ENCODE peak calls at places on chromosomes 1 and 21, in nine cellular contexts. L is cardiac muscle cell; D is activated T-helper 2 cell treated with anti-CD3 and anti-CD28 coated beads, Interferon-gamma antibody, Interleukin-2, Interleukin-4, amounts not matched to agents 10 μg/mL and 5 μg/mL and 100 μg/mL, durations not matched to agents 14 hours and 24 hours and 36 hours; S is A673; F is natural killer cell; P is activated CD4-positive, alpha-beta T cell treated with anti-CD3 and anti-CD28 coated beads, Interleukin-2, amount 50 U/mL, for 48 hours; I is hippocampal formation; U is endodermal cell; X is NCI-H2081. C is an unnamed sample.

GRCh38 chr1:94832446-94832845 is 12.3 kb downstream of the SLC44A3 start:
- DNase-seq in L (peak), I (no peak), P (no peak), X (no peak), U (no peak), S (no peak), D (no peak), F (no peak), C (no peak)

GRCh38 chr1:183033205-183033604 is 10.0 kb downstream of the LAMC1 start:
- DNase-seq in F (no peak), X (no peak), P (peak), U (no peak), L (no peak), I (no peak), D (peak), S (no peak), C (no peak)

GRCh38 chr1:40162791-40163441 is 1.7 kb downstream of the RLF start:
- DNase-seq in X (no peak), L (peak), U (no peak), F (no peak), P (no peak), D (no peak), S (no peak), I (no peak), C (peak)

GRCh38 chr21:26106562-26106961 is 64.0 kb downstream of the APP start:
- DNase-seq in L (no peak), X (no peak), S (no peak), I (no peak), U (no peak), P (no peak), D (no peak), F (no peak), C (no peak)

GRCh38 chr1:41487729-41488598 is 3.5 kb upstream of the EDN2 start:
- DNase-seq in I (no peak), P (no peak), F (no peak), D (no peak), L (no peak), U (peak), X (no peak), S (no peak), C (no peak)

GRCh38 chr21:41726970-41727783 is 39.7 kb downstream of the RIPK4 start:
- DNase-seq in P (no peak), X (no peak), D (no peak), U (no peak), L (peak), I (no peak), F (no peak), S (peak), C (no peak)

GRCh38 chr1:248243204-248243603 is 12.0 kb downstream of the OR2M4 start:
- DNase-seq in U (peak), S (peak), D (no peak), L (peak), X (peak), I (peak), F (no peak), P (peak), C (peak)

GRCh38 chr1:187294421-187295201 is 465.9 kb downstream of the PLA2G4A start:
- DNase-seq in S (no peak), L (no peak), U (no peak), I (no peak), F (no peak), P (no peak), D (no peak), X (no peak), C (no peak)

GRCh38 chr1:36154765-36155559 is 998 bp upstream of the MAP7D1 start:
- DNase-seq in X (no peak), F (no peak), L (peak), U (peak), P (no peak), D (no peak), S (no peak), I (no peak), C (no peak)

GRCh38 chr1:23403735-23404486 is 20.6 kb downstream of the TCEA3 start:
- DNase-seq in F (peak), S (peak), I (peak), D (peak), P (peak), L (peak), X (peak), U (peak), C (peak)

GRCh38 chr1:111366256-111366655 is 61.3 kb downstream of the OVGP1 start:
- DNase-seq in L (peak), P (no peak), D (no peak), F (no peak), S (no peak), U (no peak), I (no peak), X (no peak), C (no peak)

GRCh38 chr1:58434587-58434986 is 111.9 kb downstream of the OMA1 start:
- DNase-seq in L (no peak), X (no peak), D (no peak), F (no peak), S (peak), P (no peak), U (no peak), I (no peak), C (no peak)

GRCh38 chr1:200535605-200536004 is 84.9 kb downstream of the KIF14 start:
- DNase-seq in D (no peak), F (no peak), P (peak), L (peak), X (peak), S (peak), I (no peak), U (peak), C (peak)

GRCh38 chr1:166080965-166081870 is 85.6 kb downstream of the FAM78B start:
- DNase-seq in U (peak), S (no peak), F (no peak), D (no peak), L (peak), P (peak), X (no peak), I (no peak), C (no peak)

GRCh38 chr1:238360474-238360873 is 469.8 kb upstream of the ZP4 start:
- DNase-seq in I (no peak), P (no peak), L (no peak), F (no peak), S (no peak), X (no peak), U (no peak), D (no peak), C (no peak)

GRCh38 chr21:25862112-25862511 is 127.3 kb downstream of the GABPA start:
- DNase-seq in S (no peak), P (no peak), U (no peak), X (no peak), I (no peak), D (no peak), L (no peak), F (no peak), C (no peak)

GRCh38 chr1:184935919-184936798 is 38.1 kb downstream of the NIBAN1 start:
- DNase-seq in L (no peak), I (no peak), U (no peak), F (no peak), X (no peak), P (no peak), S (no peak), D (no peak), C (no peak)

GRCh38 chr1:82582347-82582746 is 781.6 kb downstream of the ADGRL2 start:
- DNase-seq in S (no peak), U (no peak), L (no peak), I (no peak), X (no peak), D (no peak), P (no peak), F (no peak), C (no peak)

GRCh38 chr1:152917794-152918193 is 9.4 kb downstream of the IVL start:
- DNase-seq in U (no peak), S (peak), P (no peak), I (peak), L (no peak), X (peak), F (no peak), D (no peak), C (no peak)

GRCh38 chr1:245810181-245810727 is 655.5 kb downstream of the KIF26B start:
- DNase-seq in D (no peak), X (no peak), L (no peak), U (peak), P (no peak), S (no peak), I (no peak), F (no peak), C (no peak)

GRCh38 chr1:178096421-178096820 is 2.5 kb downstream of the RASAL2 start:
- DNase-seq in I (no peak), P (no peak), X (no peak), F (no peak), S (no peak), D (no peak), L (no peak), U (no peak), C (no peak)

GRCh38 chr1:212892108-212892507 is 34.0 kb downstream of the FLVCR1 start:
- DNase-seq in X (no peak), L (no peak), I (no peak), D (no peak), P (no peak), U (no peak), S (no peak), F (no peak), C (no peak)